ENCODE peak calls at places on chromosome 18, in four cellular contexts. D, I, X and T are unnamed samples.

GRCh38 chr18:48319796-48320638 is 89.2 kb downstream of the ZBTB7C start:
- DNase-seq in D (no peak), X (no peak), I (no peak), T (no peak)

GRCh38 chr18:8073167-8073566 is 506.1 kb downstream of the PTPRM start:
- DNase-seq in X (no peak), I (no peak), D (no peak), T (no peak)

GRCh38 chr18:37565138-37565984 is at the start of gene CELF4:
- DNase-seq in D (peak; percentile 46), I (peak; percentile 11), X (no peak), T (no peak)

GRCh38 chr18:67265464-67266245 is 250.9 kb downstream of the DSEL start:
- DNase-seq in X (no peak), D (no peak), I (peak; percentile 76), T (no peak)

GRCh38 chr18:59426855-59427254 is 67.8 kb upstream of the LMAN1 start:
- DNase-seq in D (no peak), I (no peak), X (no peak), T (no peak)

GRCh38 chr18:58392336-58393000 is 236.4 kb downstream of the ALPK2 start:
- DNase-seq in D (no peak), X (no peak), I (peak; percentile 29), T (no peak)

GRCh38 chr18:79318142-79318673 is 77.5 kb upstream of the NFATC1 start:
- DNase-seq in I (no peak), D (no peak), X (no peak), T (no peak)

GRCh38 chr18:63043516-63043915 is 276.1 kb downstream of the BCL2 start:
- DNase-seq in I (peak; percentile 36), X (no peak), D (no peak), T (no peak)

GRCh38 chr18:70366174-70366573 is 77.3 kb downstream of the SOCS6 start:
- DNase-seq in X (no peak), I (no peak), D (no peak), T (no peak)

GRCh38 chr18:2531751-2532150 is 39.6 kb downstream of the METTL4 start:
- DNase-seq in I (no peak), D (no peak), X (no peak), T (no peak)

GRCh38 chr18:24616638-24617037 is 156.2 kb downstream of the HRH4 start:
- DNase-seq in I (no peak), X (no peak), D (no peak), T (no peak)

GRCh38 chr18:69974365-69974764 is 26.7 kb upstream of the CD226 start:
- DNase-seq in D (no peak), X (no peak), I (peak; percentile 38), T (no peak)

GRCh38 chr18:60027397-60027796 is 127.6 kb downstream of the PMAIP1 start:
- DNase-seq in X (no peak), I (no peak), D (no peak), T (no peak)

GRCh38 chr18:9065864-9066263 is 36.6 kb upstream of the NDUFV2 start:
- DNase-seq in X (no peak), I (no peak), D (no peak), T (no peak)

GRCh38 chr18:67600181-67600631 is 83.7 kb upstream of the DSEL start:
- DNase-seq in D (no peak), X (no peak), I (peak; percentile 65), T (no peak)

GRCh38 chr18:48975817-48976649 is 25.3 kb upstream of the SMAD7 start:
- DNase-seq in D (no peak), I (peak; percentile 57), X (peak; percentile 72), T (peak; percentile 54)

GRCh38 chr18:47174545-47175116 is 1.5 kb downstream of the IER3IP1 start:
- DNase-seq in I (no peak), D (no peak), X (no peak), T (no peak)

GRCh38 chr18:40867452-40867851 is 1087.6 kb upstream of the PIK3C3 start:
- DNase-seq in I (peak; percentile 82), X (no peak), D (no peak), T (no peak)

GRCh38 chr18:44733069-44733753 is 52.5 kb downstream of the SETBP1 start:
- DNase-seq in D (no peak), X (no peak), I (peak; percentile 78), T (no peak)

GRCh38 chr18:37684590-37684989 is 119.0 kb upstream of the CELF4 start:
- DNase-seq in X (no peak), I (no peak), D (peak; percentile 1), T (no peak)

GRCh38 chr18:64331419-64331818 is 182.5 kb upstream of the LINC00305 start:
- DNase-seq in X (no peak), D (no peak), I (no peak), T (no peak)

GRCh38 chr18:46079336-46079735 is 7.3 kb upstream of the PSTPIP2 start:
- DNase-seq in I (no peak), D (no peak), X (no peak), T (no peak)

GRCh38 chr18:36811955-36812354 is 16.8 kb downstream of the TPGS2 start:
- DNase-seq in D (no peak), I (no peak), X (no peak), T (no peak)